ENCODE peak calls at places on chromosomes 7 and 10, in six cellular contexts. J is GM03348; G is AG08396; Q is activated CD4-positive, alpha-beta T cell treated with anti-CD3 and anti-CD28 coated beads for 36 hours; I is left ventricle myocardium inferior; H is stimulated activated CD8-positive, alpha-beta memory T cell treated with anti-CD3 and anti-CD28 coated beads, Interleukin-15, amount 100 ng/mL, for 24 hours. W is an unnamed sample.
A peak's percentile ranks its signal among the peaks of the same experiment; 100 is the strongest.

GRCh38 chr10:112904000-112904399 is 46.0 kb upstream of the TCF7L2 start:
- DNase-seq in J (no peak), G (no peak), I (no peak), H (no peak), Q (no peak), W (no peak)

GRCh38 chr10:68280750-68281149 is 48.8 kb upstream of the ATOH7 start:
- DNase-seq in I (no peak), J (no peak), G (no peak), Q (no peak), H (no peak), W (no peak)

GRCh38 chr10:30432631-30433285 is 1.2 kb upstream of the MAP3K8 start:
- DNase-seq in Q (no peak), J (no peak), I (peak; percentile 30), H (no peak), G (no peak), W (peak; percentile 57)

GRCh38 chr7:87596696-87597095 is 4.0 kb downstream of the ABCB1 start:
- DNase-seq in H (no peak), I (no peak), Q (no peak), J (no peak), G (no peak), W (no peak)

GRCh38 chr10:115028419-115028818 is 64.7 kb upstream of the ATRNL1 start:
- DNase-seq in H (no peak), G (no peak), Q (no peak), J (no peak), I (no peak), W (no peak)

GRCh38 chr10:43215758-43216455 is 51.0 kb downstream of the RASGEF1A start:
- DNase-seq in J (no peak), H (no peak), I (no peak), G (no peak), Q (no peak), W (peak; percentile 35)

GRCh38 chr10:108789911-108790310 is 1133.4 kb downstream of the XPNPEP1 start:
- DNase-seq in G (peak; percentile 32), H (no peak), J (peak; percentile 39), I (no peak), Q (no peak), W (no peak)

GRCh38 chr10:28111712-28112111 is 112.8 kb upstream of the ODAD2 start:
- DNase-seq in H (no peak), G (peak; percentile 28), I (no peak), Q (no peak), J (peak; percentile 47), W (no peak)

GRCh38 chr7:29194594-29195417 is at the start of gene CHN2:
- DNase-seq in H (peak; percentile 9), J (peak; percentile 50), Q (peak; percentile 68), I (peak; percentile 51), G (peak; percentile 26), W (peak; percentile 73)

GRCh38 chr10:73827346-73828089 is 16.1 kb upstream of the NDST2 start:
- DNase-seq in G (no peak), Q (no peak), J (no peak), H (no peak), I (no peak), W (no peak)

GRCh38 chr10:79090134-79090803 is 21.5 kb downstream of the ZMIZ1 start:
- DNase-seq in G (peak; percentile 49), Q (no peak), J (peak; percentile 37), I (no peak), H (no peak), W (no peak)

GRCh38 chr7:119472398-119473038 is 800.5 kb upstream of the KCND2 start:
- DNase-seq in J (no peak), H (no peak), Q (no peak), I (no peak), G (no peak), W (no peak)